ENCODE peak calls at places on chromosomes 3 and 15, in six cellular contexts. P is left ventricle myocardium inferior, B is Karpas-422, V is ovary, R is mesendoderm, C is brain microvascular endothelial cell. L is an unnamed sample.

GRCh38 chr3:12409625-12410596 is 74.4 kb upstream of the TSEN2 start:
- DNase-seq in P (no peak), B (no peak), V (no peak), R (no peak), C (no peak), L (no peak)

GRCh38 chr15:83516935-83517334 is 69.8 kb downstream of the SH3GL3 start:
- DNase-seq in P (no peak), B (no peak), V (no peak), R (no peak), C (no peak), L (no peak)

GRCh38 chr3:32873491-32874130 is 55.8 kb downstream of the TRIM71 start:
- DNase-seq in P (no peak), B (no peak), V (no peak), R (no peak), C (no peak), L (no peak)

GRCh38 chr15:85527907-85528306 is 147.5 kb downstream of the AKAP13 start:
- DNase-seq in P (no peak), B (no peak), V (no peak), R (peak; percentile 31), C (peak; percentile 82), L (no peak)

GRCh38 chr3:47522082-47522987 is 8.8 kb upstream of the ELP6 start:
- DNase-seq in P (peak; percentile 73), B (peak; percentile 95), V (peak; percentile 87), R (peak; percentile 94), C (peak; percentile 81), L (peak; percentile 83)

GRCh38 chr15:71386448-71387236 is 271.4 kb downstream of the THSD4 start:
- DNase-seq in P (no peak), B (peak; percentile 68), V (no peak), R (peak; percentile 29), C (no peak), L (peak; percentile 51)

GRCh38 chr3:65401359-65401810 is 637.3 kb downstream of the MAGI1 start:
- DNase-seq in P (no peak), B (no peak), V (no peak), R (peak; percentile 57), C (no peak), L (peak; percentile 47)

GRCh38 chr3:133426721-133427120 is 26.9 kb downstream of the BFSP2 start:
- DNase-seq in P (no peak), B (no peak), V (no peak), R (no peak), C (peak; percentile 62), L (no peak)

GRCh38 chr3:41224120-41224806 is 25.0 kb downstream of the CTNNB1 start:
- DNase-seq in P (no peak), B (no peak), V (peak; percentile 48), R (no peak), C (peak; percentile 82), L (no peak)

DNA sequence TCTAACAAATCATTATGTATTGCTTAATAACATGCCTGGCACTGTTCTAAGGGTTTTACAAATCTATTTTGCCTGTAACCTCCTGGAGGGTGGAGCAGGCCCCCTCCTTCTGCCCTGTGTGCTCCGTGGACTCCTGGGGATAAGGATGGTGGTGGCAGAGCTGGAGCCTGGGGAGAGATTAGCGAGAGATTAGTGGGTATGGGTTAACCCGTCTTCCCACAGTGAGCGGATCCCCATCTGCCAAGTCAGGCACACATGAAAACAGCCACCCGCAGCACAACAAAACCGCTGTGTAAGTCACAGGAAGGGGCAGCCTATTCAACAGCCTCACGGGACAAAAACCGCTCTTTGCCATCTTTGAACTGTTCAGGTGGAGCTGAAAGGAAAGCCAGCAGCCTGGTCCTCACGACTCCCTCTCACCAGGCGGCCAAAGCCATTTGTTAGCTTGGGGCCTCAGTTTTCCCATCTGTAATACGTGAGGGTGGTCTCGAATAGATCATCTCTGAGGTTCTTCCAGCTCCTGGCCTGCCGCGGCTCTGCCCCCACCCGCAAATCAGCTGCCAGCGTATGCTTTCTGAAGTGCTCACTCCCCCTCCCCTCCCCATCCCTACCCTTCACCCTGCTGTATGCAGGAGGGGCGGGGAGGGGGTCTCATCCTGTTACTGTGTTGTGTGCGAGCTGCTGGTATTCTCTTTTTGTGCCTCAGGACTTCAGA is 43.6 kb downstream of the PDIA5 start:
- DNase-seq in P (no peak), B (no peak), V (no peak), R (no peak), C (no peak), L (no peak)
- H3K36me3 ChIP-seq in P (peaks cover 63% of the 10 kb centered on the region), B (no peaks in the 10 kb centered on the region), V (no peaks in the 10 kb centered on the region), R (peaks cover 12% of the 10 kb centered on the region), C (peaks cover 81% of the 10 kb centered on the region), L (peaks cover 8% of the 10 kb centered on the region)

GRCh38 chr15:95286316-95286880 is 1044.1 kb upstream of the NR2F2 start:
- DNase-seq in P (no peak), B (no peak), V (peak; percentile 51), R (no peak), C (no peak), L (no peak)
- H3K4me3 ChIP-seq in P (no peak overlapping the region), B (no peak overlapping the region), V (no peak overlapping the region), R (no peak overlapping the region), C (no peak overlapping the region), L (no peak overlapping the region)

GRCh38 chr3:44060164-44060563 is 181.5 kb upstream of the TOPAZ1 start:
- DNase-seq in P (no peak), B (no peak), V (no peak), R (no peak), C (no peak), L (peak; percentile 50)
- H3K27me3 ChIP-seq in P (peaks cover 84% of the 10 kb centered on the region), B (no peaks in the 10 kb centered on the region), V (no peaks in the 10 kb centered on the region), R (no peaks in the 10 kb centered on the region), C (no peaks in the 10 kb centered on the region), L (no peaks in the 10 kb centered on the region)

GRCh38 chr3:157142315-157142714 is 17.6 kb downstream of the CCNL1 start:
- DNase-seq in P (no peak), B (no peak), V (no peak), R (peak; percentile 59), C (no peak), L (no peak)

GRCh38 chr3:157136647-157137387 is 23.1 kb downstream of the CCNL1 start:
- DNase-seq in P (no peak), B (no peak), V (no peak), R (no peak), C (no peak), L (no peak)

GRCh38 chr3:157134620-157135191 is 25.2 kb downstream of the CCNL1 start:
- DNase-seq in P (no peak), B (no peak), V (no peak), R (no peak), C (no peak), L (no peak)

GRCh38 chr3:157135671-157136396 is 24.1 kb downstream of the CCNL1 start:
- DNase-seq in P (no peak), B (no peak), V (peak; percentile 49), R (peak; percentile 54), C (peak; percentile 57), L (no peak)

GRCh38 chr3:157139938-157140534 is 19.9 kb downstream of the CCNL1 start:
- DNase-seq in P (no peak), B (no peak), V (no peak), R (no peak), C (no peak), L (no peak)
- H3K36me3 ChIP-seq in P (peaks cover 42% of the 10 kb centered on the region), B (peaks cover 10% of the 10 kb centered on the region), V (peaks cover 2% of the 10 kb centered on the region), R (no peaks in the 10 kb centered on the region), C (peaks cover 5% of the 10 kb centered on the region), L (no peaks in the 10 kb centered on the region)